ENCODE peak calls at places on chromosomes 1 and 21, in six cellular contexts. One of them, this sample, is unnamed.
A peak's percentile ranks its signal among the peaks of the same experiment; 100 is the strongest.

GRCh38 chr1:40692429-40692905 is 963 bp downstream of the NFYC start:
- DNase-seq in Peyer's patch: no peak
- DNase-seq in adrenal gland: no peak
- DNase-seq in IMR-90: peak; percentile 25
- DNase-seq in esophagus squamous epithelium: no peak
- DNase-seq in body of pancreas: peak; percentile 26
- DNase-seq in this sample: peak; percentile 51

GRCh38 chr1:24894002-24894401 is 36.1 kb downstream of the RUNX3 start:
- DNase-seq in IMR-90: no peak
- DNase-seq in body of pancreas: no peak
- DNase-seq in esophagus squamous epithelium: no peak
- DNase-seq in adrenal gland: peak; percentile 14
- DNase-seq in Peyer's patch: peak; percentile 30
- DNase-seq in this sample: no peak

GRCh38 chr1:86739901-86740507 is 35.6 kb downstream of the SH3GLB1 start:
- DNase-seq in body of pancreas: no peak
- DNase-seq in IMR-90: peak; percentile 18
- DNase-seq in Peyer's patch: no peak
- DNase-seq in esophagus squamous epithelium: no peak
- DNase-seq in adrenal gland: no peak
- DNase-seq in this sample: no peak

GRCh38 chr1:211492511-211493132 is 660 bp upstream of the RD3 start:
- DNase-seq in IMR-90: no peak
- DNase-seq in adrenal gland: no peak
- DNase-seq in Peyer's patch: no peak
- DNase-seq in esophagus squamous epithelium: no peak
- DNase-seq in body of pancreas: no peak
- DNase-seq in this sample: no peak

GRCh38 chr1:58814251-58815068 is 30.6 kb upstream of the JUN start:
- DNase-seq in esophagus squamous epithelium: no peak
- DNase-seq in adrenal gland: peak; percentile 78
- DNase-seq in IMR-90: peak; percentile 39
- DNase-seq in body of pancreas: peak; percentile 65
- DNase-seq in Peyer's patch: peak; percentile 84
- DNase-seq in this sample: peak; percentile 27

GRCh38 chr1:10793129-10793651 is 3.3 kb downstream of the CASZ1 start:
- DNase-seq in Peyer's patch: peak; percentile 84
- DNase-seq in body of pancreas: no peak
- DNase-seq in IMR-90: no peak
- DNase-seq in adrenal gland: no peak
- DNase-seq in esophagus squamous epithelium: no peak
- DNase-seq in this sample: no peak

GRCh38 chr1:41399148-41399795 is 38.0 kb downstream of the FOXO6 start:
- DNase-seq in Peyer's patch: no peak
- DNase-seq in esophagus squamous epithelium: no peak
- DNase-seq in IMR-90: no peak
- DNase-seq in adrenal gland: peak; percentile 54
- DNase-seq in body of pancreas: peak; percentile 58
- DNase-seq in this sample: no peak

GRCh38 chr1:9270290-9270900 is 22.3 kb upstream of the SPSB1 start:
- DNase-seq in IMR-90: no peak
- DNase-seq in adrenal gland: no peak
- DNase-seq in body of pancreas: no peak
- DNase-seq in Peyer's patch: no peak
- DNase-seq in esophagus squamous epithelium: no peak
- DNase-seq in this sample: no peak

GRCh38 chr21:45081636-45082035 is 7.3 kb downstream of the ADARB1 start:
- DNase-seq in adrenal gland: no peak
- DNase-seq in body of pancreas: no peak
- DNase-seq in esophagus squamous epithelium: no peak
- DNase-seq in IMR-90: no peak
- DNase-seq in Peyer's patch: peak; percentile 34
- DNase-seq in this sample: no peak

GRCh38 chr1:45488978-45489377 is 2.0 kb downstream of the TESK2 start:
- DNase-seq in esophagus squamous epithelium: no peak
- DNase-seq in IMR-90: no peak
- DNase-seq in Peyer's patch: no peak
- DNase-seq in adrenal gland: no peak
- DNase-seq in body of pancreas: no peak
- DNase-seq in this sample: no peak

GRCh38 chr1:45491464-45492260 is 699 bp upstream of the TESK2 start:
- DNase-seq in IMR-90: no peak
- DNase-seq in adrenal gland: peak; percentile 49
- DNase-seq in body of pancreas: no peak
- DNase-seq in esophagus squamous epithelium: no peak
- DNase-seq in Peyer's patch: no peak
- DNase-seq in this sample: no peak

GRCh38 chr1:45492691-45493090 is 1.7 kb upstream of the TESK2 start:
- DNase-seq in IMR-90: no peak
- DNase-seq in adrenal gland: no peak
- DNase-seq in body of pancreas: no peak
- DNase-seq in esophagus squamous epithelium: no peak
- DNase-seq in Peyer's patch: no peak
- DNase-seq in this sample: no peak

GRCh38 chr1:45490121-45490622 is 791 bp downstream of the TESK2 start:
- DNase-seq in esophagus squamous epithelium: no peak
- DNase-seq in Peyer's patch: no peak
- DNase-seq in adrenal gland: no peak
- DNase-seq in body of pancreas: no peak
- DNase-seq in IMR-90: peak; percentile 21
- DNase-seq in this sample: no peak

GRCh38 chr1:45490623-45491463 is at the start of gene TESK2:
- DNase-seq in Peyer's patch: peak; percentile 99
- DNase-seq in body of pancreas: peak; percentile 99
- DNase-seq in adrenal gland: peak; percentile 100
- DNase-seq in IMR-90: peak; percentile 99
- DNase-seq in esophagus squamous epithelium: peak; percentile 94
- DNase-seq in this sample: peak; percentile 99
- TF ChIP-seq CTCF in Peyer's patch: peak; percentile 57
- TF ChIP-seq CTCF in body of pancreas: peak; percentile 54
- TF ChIP-seq CTCF in adrenal gland: no peak
- TF ChIP-seq CTCF in IMR-90: peak; percentile 14
- TF ChIP-seq CTCF in esophagus squamous epithelium: peak; percentile 44
- TF ChIP-seq CTCF in this sample: peak; percentile 54

GRCh38 chr1:193416226-193416625 is 229.8 kb upstream of the B3GALT2 start:
- DNase-seq in adrenal gland: no peak
- DNase-seq in IMR-90: no peak
- DNase-seq in Peyer's patch: no peak
- DNase-seq in body of pancreas: no peak
- DNase-seq in esophagus squamous epithelium: no peak
- DNase-seq in this sample: no peak

GRCh38 chr1:193417420-193417819 is 231.0 kb upstream of the B3GALT2 start:
- DNase-seq in adrenal gland: peak; percentile 70
- DNase-seq in IMR-90: peak; percentile 27
- DNase-seq in Peyer's patch: no peak
- DNase-seq in body of pancreas: no peak
- DNase-seq in esophagus squamous epithelium: no peak
- DNase-seq in this sample: no peak

GRCh38 chr1:193421487-193421886 is 235.1 kb upstream of the B3GALT2 start:
- DNase-seq in Peyer's patch: no peak
- DNase-seq in IMR-90: no peak
- DNase-seq in adrenal gland: no peak
- DNase-seq in body of pancreas: no peak
- DNase-seq in esophagus squamous epithelium: no peak
- DNase-seq in this sample: no peak

GRCh38 chr1:193418745-193419058 is 232.3 kb upstream of the B3GALT2 start:
- DNase-seq in adrenal gland: no peak
- DNase-seq in IMR-90: no peak
- DNase-seq in Peyer's patch: no peak
- DNase-seq in body of pancreas: no peak
- DNase-seq in esophagus squamous epithelium: no peak
- DNase-seq in this sample: no peak

DNA sequence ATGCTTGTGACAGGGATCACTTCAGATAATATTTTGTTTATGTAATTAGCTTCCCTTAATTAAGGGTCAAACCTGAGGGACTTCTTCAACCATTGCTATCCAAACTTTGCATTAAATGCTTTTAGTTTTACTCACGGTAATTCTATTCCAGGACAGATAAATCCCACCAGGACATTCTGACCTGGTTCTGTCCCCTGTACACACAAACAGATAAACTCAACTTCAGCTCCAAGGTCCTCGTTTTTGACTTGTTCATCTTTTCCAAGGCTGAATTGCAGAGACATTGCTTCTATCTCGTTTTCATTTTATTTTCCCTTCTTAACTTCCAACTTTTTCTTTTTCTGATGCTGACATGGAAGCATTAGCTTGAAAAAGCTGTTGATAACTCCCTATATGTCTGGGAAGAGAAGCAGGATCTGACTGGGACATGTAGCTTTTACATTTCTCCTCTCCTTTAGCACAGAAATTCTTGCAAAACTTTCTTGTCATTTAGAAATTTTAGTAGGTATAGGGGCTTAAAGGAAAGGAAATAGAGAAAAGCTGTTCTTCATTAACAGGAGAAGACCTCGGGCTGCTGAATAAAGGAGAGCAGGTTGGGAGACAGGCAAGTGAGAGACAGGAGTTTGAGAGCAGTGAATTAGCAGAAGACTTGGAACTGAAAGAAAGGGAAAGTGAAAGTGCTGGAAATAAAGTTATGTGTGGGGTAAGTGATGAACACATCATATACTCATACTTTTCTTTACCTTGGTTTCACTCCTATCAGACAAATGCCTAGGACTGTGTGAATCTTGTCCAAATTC is 231.7 kb upstream of the B3GALT2 start:
- DNase-seq in IMR-90: peak; percentile 58
- DNase-seq in adrenal gland: no peak
- DNase-seq in Peyer's patch: no peak
- DNase-seq in esophagus squamous epithelium: no peak
- DNase-seq in body of pancreas: no peak
- DNase-seq in this sample: no peak
- TF ChIP-seq POLR2A in IMR-90: no peak
- TF ChIP-seq POLR2A in adrenal gland: peak; percentile 37
- TF ChIP-seq POLR2A in Peyer's patch: no peak
- TF ChIP-seq POLR2A in esophagus squamous epithelium: no peak
- TF ChIP-seq POLR2A in body of pancreas: no peak
- TF ChIP-seq POLR2A in this sample: no peak

DNA sequence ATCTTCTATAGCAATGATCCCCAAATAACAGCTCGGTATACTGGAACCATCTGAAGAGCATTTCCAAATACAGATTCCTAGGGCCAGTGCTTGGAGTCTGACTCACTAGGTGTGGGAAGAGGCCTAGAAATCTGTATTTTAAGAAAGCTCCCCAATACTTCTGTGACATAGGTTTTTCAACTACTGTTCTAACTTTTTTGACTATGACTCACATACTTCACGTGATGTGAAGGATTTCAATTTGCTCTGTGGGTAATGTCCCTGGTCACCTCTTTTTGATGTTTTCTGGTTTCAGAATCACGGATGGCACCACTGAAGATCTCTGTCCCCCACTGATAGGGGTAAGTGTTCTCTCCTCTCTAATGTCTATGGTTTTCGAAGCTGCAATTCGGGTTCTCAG is 11.0 kb downstream of the ORC1 start:
- DNase-seq in Peyer's patch: no peak
- DNase-seq in body of pancreas: no peak
- DNase-seq in adrenal gland: no peak
- DNase-seq in IMR-90: no peak
- DNase-seq in esophagus squamous epithelium: no peak
- DNase-seq in this sample: no peak
- H3K27ac ChIP-seq in Peyer's patch: no peak overlapping the region
- H3K27ac ChIP-seq in body of pancreas: no peak overlapping the region
- H3K27ac ChIP-seq in adrenal gland: no peak overlapping the region
- H3K27ac ChIP-seq in IMR-90: no peak overlapping the region
- H3K27ac ChIP-seq in esophagus squamous epithelium: no peak overlapping the region
- H3K27ac ChIP-seq in this sample: no peak overlapping the region

GRCh38 chr1:171213559-171214454 is 28.7 kb downstream of the FMO2 start:
- DNase-seq in Peyer's patch: no peak
- DNase-seq in body of pancreas: no peak
- DNase-seq in adrenal gland: no peak
- DNase-seq in esophagus squamous epithelium: no peak
- DNase-seq in IMR-90: no peak
- DNase-seq in this sample: no peak
- TF ChIP-seq CTCF in Peyer's patch: no peak
- TF ChIP-seq CTCF in body of pancreas: no peak
- TF ChIP-seq CTCF in adrenal gland: no peak
- TF ChIP-seq CTCF in esophagus squamous epithelium: no peak
- TF ChIP-seq CTCF in IMR-90: no peak
- TF ChIP-seq CTCF in this sample: no peak